ENCODE peak calls at places on chromosomes 3 and 15, in seven cellular contexts. R is GM23248; S is EL; D is hippocampal formation; O is stimulated activated CD4-positive, alpha-beta T cell treated with anti-CD3 and anti-CD28 coated beads, Interleukin-2, amount 100 ng/mL, for 24 hours; Y is H4; I is NCI-H1417. J is an unnamed sample.

GRCh38 chr3:155412856-155413255 is 119.4 kb upstream of the STRIT1 start:
- DNase-seq in R (no peak), S (no peak), D (no peak), O (no peak), Y (no peak), I (no peak), J (no peak)

GRCh38 chr3:39019299-39019698 is 32.4 kb downstream of the SCN11A start:
- DNase-seq in R (no peak), S (no peak), D (no peak), O (no peak), Y (no peak), I (no peak), J (no peak)

GRCh38 chr15:44099671-44100070 is 95.4 kb downstream of the FRMD5 start:
- DNase-seq in R (peak; percentile 35), S (peak; percentile 41), D (no peak), O (no peak), Y (no peak), I (no peak), J (no peak)

GRCh38 chr15:75107905-75108838 is 84.8 kb downstream of the PPCDC start:
- DNase-seq in R (peak; percentile 91), S (peak; percentile 89), D (no peak), O (peak; percentile 71), Y (peak; percentile 85), I (no peak), J (no peak)

GRCh38 chr3:123032057-123032456 is 4.5 kb upstream of the SEMA5B start:
- DNase-seq in R (no peak), S (no peak), D (no peak), O (no peak), Y (no peak), I (no peak), J (no peak)

GRCh38 chr3:9196009-9196408 is 53.4 kb downstream of the SRGAP3 start:
- DNase-seq in R (no peak), S (no peak), D (no peak), O (no peak), Y (no peak), I (no peak), J (peak; percentile 65)

GRCh38 chr3:81152156-81152555 is 609.3 kb downstream of the GBE1 start:
- DNase-seq in R (no peak), S (no peak), D (no peak), O (no peak), Y (no peak), I (no peak), J (no peak)

GRCh38 chr15:75682181-75683135 is 30.2 kb downstream of the CSPG4 start:
- DNase-seq in R (no peak), S (no peak), D (no peak), O (no peak), Y (no peak), I (no peak), J (no peak)

GRCh38 chr15:99682455-99682854 is 50.8 kb downstream of the LYSMD4 start:
- DNase-seq in R (peak; percentile 82), S (peak; percentile 82), D (no peak), O (no peak), Y (peak; percentile 33), I (no peak), J (no peak)

GRCh38 chr3:111963424-111963823 is 15.4 kb upstream of the ABHD10 start:
- DNase-seq in R (peak; percentile 91), S (peak; percentile 80), D (no peak), O (no peak), Y (peak; percentile 58), I (no peak), J (no peak)

GRCh38 chr15:82656641-82657266 is 9.6 kb upstream of the CPEB1 start:
- DNase-seq in R (no peak), S (no peak), D (no peak), O (no peak), Y (no peak), I (no peak), J (no peak)

GRCh38 chr15:90807687-90808086 is 60.7 kb upstream of the FURIN start:
- DNase-seq in R (no peak), S (no peak), D (no peak), O (no peak), Y (peak; percentile 67), I (no peak), J (no peak)

GRCh38 chr15:101306341-101307047 is 11.4 kb upstream of the SNRPA1 start:
- DNase-seq in R (no peak), S (no peak), D (no peak), O (no peak), Y (no peak), I (no peak), J (no peak)

GRCh38 chr15:64857421-64857820 is 15.7 kb downstream of the PLEKHO2 start:
- DNase-seq in R (peak; percentile 83), S (peak; percentile 83), D (no peak), O (no peak), Y (peak; percentile 50), I (no peak), J (no peak)

GRCh38 chr15:58307313-58307961 is 124.4 kb upstream of the LIPC start:
- DNase-seq in R (peak; percentile 78), S (peak; percentile 60), D (no peak), O (no peak), Y (no peak), I (peak; percentile 51), J (peak; percentile 69)

GRCh38 chr3:147735662-147736061 is 326.5 kb downstream of the ZIC1 start:
- DNase-seq in R (no peak), S (no peak), D (no peak), O (no peak), Y (no peak), I (no peak), J (no peak)

GRCh38 chr3:142468456-142468855 is 20.6 kb upstream of the XRN1 start:
- DNase-seq in R (no peak), S (no peak), D (no peak), O (no peak), Y (no peak), I (no peak), J (no peak)

J was measured in retina.